ENCODE peak calls at places on chromosomes 12 and 14, in eight cellular contexts. One of them, this sample, is unnamed.

GRCh38 chr12:49983892-49984291 is 11.1 kb downstream of the AQP6 start:
- DNase-seq in CD8-positive, alpha-beta memory T cell: no peak
- DNase-seq in lung: no peak
- DNase-seq in NT2/D1: no peak
- DNase-seq in upper lobe of right lung: no peak
- DNase-seq in WERI-Rb-1: peak; percentile 90
- DNase-seq in psoas muscle: no peak
- DNase-seq in esophagus squamous epithelium: no peak
- DNase-seq in this sample: peak; percentile 8

GRCh38 chr12:103182299-103182698 is 224.8 kb downstream of the ASCL1 start:
- DNase-seq in WERI-Rb-1: no peak
- DNase-seq in CD8-positive, alpha-beta memory T cell: no peak
- DNase-seq in psoas muscle: no peak
- DNase-seq in lung: no peak
- DNase-seq in esophagus squamous epithelium: no peak
- DNase-seq in NT2/D1: no peak
- DNase-seq in upper lobe of right lung: no peak
- DNase-seq in this sample: no peak

GRCh38 chr12:71870409-71870808 is 30.9 kb downstream of the TBC1D15 start:
- DNase-seq in lung: no peak
- DNase-seq in WERI-Rb-1: no peak
- DNase-seq in esophagus squamous epithelium: no peak
- DNase-seq in psoas muscle: no peak
- DNase-seq in upper lobe of right lung: no peak
- DNase-seq in NT2/D1: no peak
- DNase-seq in CD8-positive, alpha-beta memory T cell: no peak
- DNase-seq in this sample: no peak

GRCh38 chr12:98431089-98431488 is 84.3 kb upstream of the TMPO start:
- DNase-seq in esophagus squamous epithelium: no peak
- DNase-seq in CD8-positive, alpha-beta memory T cell: no peak
- DNase-seq in NT2/D1: no peak
- DNase-seq in upper lobe of right lung: no peak
- DNase-seq in psoas muscle: no peak
- DNase-seq in WERI-Rb-1: no peak
- DNase-seq in lung: no peak
- DNase-seq in this sample: no peak

GRCh38 chr12:47507221-47507620 is 198.6 kb downstream of the RPAP3 start:
- DNase-seq in lung: no peak
- DNase-seq in psoas muscle: no peak
- DNase-seq in WERI-Rb-1: no peak
- DNase-seq in NT2/D1: no peak
- DNase-seq in upper lobe of right lung: no peak
- DNase-seq in esophagus squamous epithelium: no peak
- DNase-seq in CD8-positive, alpha-beta memory T cell: no peak
- DNase-seq in this sample: no peak

GRCh38 chr14:93686313-93686712 is 102.0 kb downstream of the PRIMA1 start:
- DNase-seq in NT2/D1: no peak
- DNase-seq in lung: no peak
- DNase-seq in CD8-positive, alpha-beta memory T cell: no peak
- DNase-seq in WERI-Rb-1: no peak
- DNase-seq in esophagus squamous epithelium: no peak
- DNase-seq in psoas muscle: no peak
- DNase-seq in upper lobe of right lung: no peak
- DNase-seq in this sample: no peak

GRCh38 chr12:108822458-108823205 is 34.8 kb downstream of the SSH1 start:
- DNase-seq in NT2/D1: no peak
- DNase-seq in lung: no peak
- DNase-seq in upper lobe of right lung: no peak
- DNase-seq in psoas muscle: no peak
- DNase-seq in CD8-positive, alpha-beta memory T cell: no peak
- DNase-seq in WERI-Rb-1: no peak
- DNase-seq in esophagus squamous epithelium: no peak
- DNase-seq in this sample: no peak

GRCh38 chr12:108724054-108724889 is 7.0 kb downstream of the CORO1C start:
- DNase-seq in esophagus squamous epithelium: no peak
- DNase-seq in psoas muscle: no peak
- DNase-seq in upper lobe of right lung: no peak
- DNase-seq in NT2/D1: no peak
- DNase-seq in lung: no peak
- DNase-seq in WERI-Rb-1: no peak
- DNase-seq in CD8-positive, alpha-beta memory T cell: no peak
- DNase-seq in this sample: no peak

GRCh38 chr12:27818421-27818918 is 38.4 kb upstream of the MANSC4 start:
- DNase-seq in psoas muscle: no peak
- DNase-seq in lung: no peak
- DNase-seq in NT2/D1: no peak
- DNase-seq in esophagus squamous epithelium: no peak
- DNase-seq in CD8-positive, alpha-beta memory T cell: no peak
- DNase-seq in upper lobe of right lung: no peak
- DNase-seq in WERI-Rb-1: no peak
- DNase-seq in this sample: no peak

GRCh38 chr14:50762001-50762930 is 68.7 kb downstream of the NIN start:
- DNase-seq in WERI-Rb-1: no peak
- DNase-seq in lung: no peak
- DNase-seq in upper lobe of right lung: no peak
- DNase-seq in NT2/D1: no peak
- DNase-seq in psoas muscle: no peak
- DNase-seq in esophagus squamous epithelium: no peak
- DNase-seq in CD8-positive, alpha-beta memory T cell: no peak
- DNase-seq in this sample: no peak

GRCh38 chr14:42779024-42779423 is 1172.3 kb downstream of the LRFN5 start:
- DNase-seq in esophagus squamous epithelium: no peak
- DNase-seq in lung: no peak
- DNase-seq in upper lobe of right lung: no peak
- DNase-seq in CD8-positive, alpha-beta memory T cell: no peak
- DNase-seq in WERI-Rb-1: no peak
- DNase-seq in psoas muscle: no peak
- DNase-seq in NT2/D1: no peak
- DNase-seq in this sample: no peak

GRCh38 chr12:43676183-43676813 is 82.3 kb downstream of the PUS7L start:
- DNase-seq in lung: no peak
- DNase-seq in CD8-positive, alpha-beta memory T cell: no peak
- DNase-seq in psoas muscle: no peak
- DNase-seq in upper lobe of right lung: no peak
- DNase-seq in esophagus squamous epithelium: no peak
- DNase-seq in NT2/D1: peak; percentile 16
- DNase-seq in WERI-Rb-1: peak; percentile 41
- DNase-seq in this sample: peak; percentile 24

DNA sequence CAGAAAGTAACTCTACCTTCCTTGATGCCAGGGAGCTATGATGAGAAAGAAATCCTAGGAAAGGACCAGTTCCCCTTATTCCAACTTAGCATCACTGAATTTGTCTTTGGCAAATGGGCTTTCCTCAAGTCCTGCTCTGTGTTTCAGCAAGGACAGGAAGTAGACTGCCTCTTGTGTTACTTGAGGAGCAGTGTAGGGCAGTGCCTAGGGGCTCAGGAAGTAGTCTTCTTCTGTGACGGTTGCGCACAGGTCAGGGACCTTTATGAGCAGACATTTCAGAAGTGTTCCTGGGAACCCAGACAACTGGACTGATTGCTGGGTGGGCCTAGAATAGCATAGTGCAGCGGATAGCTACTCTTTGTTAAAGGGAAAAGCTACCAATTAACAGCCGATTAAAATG is 2.7 kb downstream of the LGALS3 start:
- DNase-seq in WERI-Rb-1: no peak
- DNase-seq in upper lobe of right lung: no peak
- DNase-seq in lung: no peak
- DNase-seq in esophagus squamous epithelium: no peak
- DNase-seq in CD8-positive, alpha-beta memory T cell: no peak
- DNase-seq in NT2/D1: no peak
- DNase-seq in psoas muscle: no peak
- DNase-seq in this sample: no peak
- H3K4me3 ChIP-seq in WERI-Rb-1: no peak overlapping the region
- H3K4me3 ChIP-seq in upper lobe of right lung: peak overlapping the region; percentile 82
- H3K4me3 ChIP-seq in lung: no peak overlapping the region
- H3K4me3 ChIP-seq in esophagus squamous epithelium: peak overlapping the region; percentile 93
- H3K4me3 ChIP-seq in CD8-positive, alpha-beta memory T cell: no peak overlapping the region
- H3K4me3 ChIP-seq in NT2/D1: no peak overlapping the region
- H3K4me3 ChIP-seq in psoas muscle: peak overlapping the region; percentile 79
- H3K4me3 ChIP-seq in this sample: no peak overlapping the region

DNA sequence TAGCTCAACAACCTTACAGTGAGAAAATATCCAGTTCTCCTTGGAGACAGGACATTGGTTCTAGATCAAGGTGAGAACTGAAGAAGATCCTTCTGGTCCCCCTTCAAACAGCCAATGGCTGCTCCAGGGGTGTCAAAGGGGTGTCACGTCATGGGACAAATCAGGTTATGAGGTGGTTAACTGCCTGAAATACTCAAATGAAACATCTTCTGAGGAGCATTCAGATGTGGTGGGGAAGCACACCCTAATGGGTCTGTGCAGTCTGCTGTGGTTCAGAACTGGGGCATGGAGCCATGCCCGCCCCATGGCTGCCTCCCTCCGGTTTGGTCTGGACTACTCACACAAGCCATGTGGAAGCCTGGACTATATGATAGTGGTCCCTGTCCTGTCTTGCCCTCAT is 52.4 kb upstream of the PARP11 start:
- DNase-seq in lung: no peak
- DNase-seq in CD8-positive, alpha-beta memory T cell: no peak
- DNase-seq in psoas muscle: no peak
- DNase-seq in NT2/D1: no peak
- DNase-seq in esophagus squamous epithelium: no peak
- DNase-seq in upper lobe of right lung: no peak
- DNase-seq in WERI-Rb-1: no peak
- DNase-seq in this sample: no peak
- H3K27me3 ChIP-seq in lung: no peaks in the 10 kb centered on the region
- H3K27me3 ChIP-seq in CD8-positive, alpha-beta memory T cell: no peaks in the 10 kb centered on the region
- H3K27me3 ChIP-seq in psoas muscle: no peaks in the 10 kb centered on the region
- H3K27me3 ChIP-seq in NT2/D1: no peaks in the 10 kb centered on the region
- H3K27me3 ChIP-seq in esophagus squamous epithelium: no peaks in the 10 kb centered on the region
- H3K27me3 ChIP-seq in upper lobe of right lung: peaks cover 36% of the 10 kb centered on the region
- H3K27me3 ChIP-seq in WERI-Rb-1: peaks cover 44% of the 10 kb centered on the region
- H3K27me3 ChIP-seq in this sample: peaks cover 4% of the 10 kb centered on the region

GRCh38 chr14:24437736-24438067 is 4.9 kb downstream of the SDR39U1 start:
- DNase-seq in NT2/D1: no peak
- DNase-seq in CD8-positive, alpha-beta memory T cell: no peak
- DNase-seq in lung: no peak
- DNase-seq in esophagus squamous epithelium: no peak
- DNase-seq in upper lobe of right lung: no peak
- DNase-seq in psoas muscle: no peak
- DNase-seq in WERI-Rb-1: no peak
- DNase-seq in this sample: no peak
- H3K36me3 ChIP-seq in NT2/D1: peaks cover 65% of the 10 kb centered on the region
- H3K36me3 ChIP-seq in CD8-positive, alpha-beta memory T cell: peaks cover 50% of the 10 kb centered on the region
- H3K36me3 ChIP-seq in lung: peaks cover 6% of the 10 kb centered on the region
- H3K36me3 ChIP-seq in esophagus squamous epithelium: peaks cover 33% of the 10 kb centered on the region
- H3K36me3 ChIP-seq in upper lobe of right lung: peaks cover 81% of the 10 kb centered on the region
- H3K36me3 ChIP-seq in psoas muscle: peaks cover 87% of the 10 kb centered on the region
- H3K36me3 ChIP-seq in WERI-Rb-1: peaks cover 49% of the 10 kb centered on the region
- H3K36me3 ChIP-seq in this sample: peaks cover 20% of the 10 kb centered on the region

DNA sequence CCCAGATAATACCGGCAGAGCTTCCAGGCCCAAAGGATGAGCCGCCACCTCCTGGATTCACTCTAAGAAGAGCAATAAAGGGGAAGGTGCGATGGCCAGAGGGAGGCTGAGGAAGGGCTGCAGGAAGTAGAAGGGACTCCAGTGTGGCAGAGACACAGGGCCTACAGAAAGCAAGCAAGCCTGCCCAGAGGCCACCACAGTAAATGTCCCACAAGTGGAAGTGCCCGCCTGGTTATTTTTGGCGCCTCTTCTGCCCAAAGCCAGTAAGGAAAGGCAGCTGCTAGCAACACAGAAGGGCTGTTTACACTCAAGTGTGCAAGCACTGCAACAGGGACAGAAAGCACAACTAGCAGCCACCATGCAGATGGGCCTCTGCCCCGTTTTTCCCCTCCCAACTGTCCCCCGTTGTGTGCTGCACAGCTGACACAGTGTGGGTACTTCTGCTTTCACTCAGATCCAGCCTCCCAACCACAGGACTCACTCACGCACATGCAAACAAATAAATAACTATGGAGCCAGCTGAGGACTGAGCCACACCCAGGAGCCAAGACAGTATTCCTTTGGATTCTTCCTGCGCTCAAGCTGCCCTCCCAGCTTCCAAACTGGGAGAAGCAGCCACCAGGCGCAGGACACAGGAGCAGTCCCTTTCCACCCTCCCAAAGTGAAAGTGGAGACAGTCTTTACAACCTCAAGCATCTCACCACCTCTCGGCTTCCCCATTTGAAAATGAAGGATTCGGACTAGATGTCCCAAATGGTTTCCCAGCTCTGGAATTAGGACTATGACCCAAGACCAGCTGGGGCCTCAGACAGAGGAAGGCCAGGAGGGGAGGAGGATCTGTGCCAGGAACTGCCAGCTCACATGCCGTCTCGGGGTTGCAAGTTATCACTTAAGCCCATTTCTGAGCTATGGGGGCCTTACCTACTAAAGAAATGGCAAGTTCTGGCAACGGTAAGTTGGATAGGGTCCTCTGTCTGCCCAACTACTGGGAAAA is 40.0 kb upstream of the PNMA1 start:
- DNase-seq in lung: no peak
- DNase-seq in upper lobe of right lung: no peak
- DNase-seq in esophagus squamous epithelium: no peak
- DNase-seq in NT2/D1: no peak
- DNase-seq in WERI-Rb-1: no peak
- DNase-seq in psoas muscle: no peak
- DNase-seq in CD8-positive, alpha-beta memory T cell: no peak
- DNase-seq in this sample: no peak
- H3K4me3 ChIP-seq in lung: no peak overlapping the region
- H3K4me3 ChIP-seq in upper lobe of right lung: peak overlapping the region; percentile 23
- H3K4me3 ChIP-seq in esophagus squamous epithelium: peak overlapping the region; percentile 50
- H3K4me3 ChIP-seq in NT2/D1: no peak overlapping the region
- H3K4me3 ChIP-seq in WERI-Rb-1: no peak overlapping the region
- H3K4me3 ChIP-seq in psoas muscle: peak overlapping the region; percentile 53
- H3K4me3 ChIP-seq in CD8-positive, alpha-beta memory T cell: peak overlapping the region; percentile 42
- H3K4me3 ChIP-seq in this sample: no peak overlapping the region

DNA sequence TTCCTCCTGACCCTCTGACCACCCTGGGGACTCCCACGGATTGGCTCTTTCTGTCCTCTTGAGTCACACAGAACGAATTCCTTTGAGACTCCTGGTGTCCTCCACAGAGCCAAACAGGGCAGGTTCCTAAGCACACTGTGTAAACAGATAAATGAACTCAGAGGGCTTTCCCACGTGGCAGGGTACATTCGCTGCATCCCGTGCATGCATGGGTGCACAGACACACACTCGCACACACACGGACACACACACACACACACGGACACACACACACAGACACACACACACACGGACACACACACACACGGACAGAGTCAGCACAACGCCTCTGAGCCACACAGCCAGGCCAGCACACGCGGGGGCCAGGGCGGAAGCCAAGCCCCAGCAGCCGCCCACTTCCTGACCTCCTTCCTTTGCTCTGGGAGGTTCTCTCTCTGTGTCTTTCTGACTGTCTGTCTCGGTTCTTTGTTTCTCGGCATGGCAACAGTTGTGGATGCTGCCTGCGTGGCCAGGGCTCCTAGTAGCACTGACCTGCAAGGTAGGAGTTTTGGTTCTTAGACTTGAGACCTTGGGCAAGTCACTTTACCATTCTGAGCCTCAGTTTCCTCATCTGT is 706 bp downstream of the CRACR2A start:
- DNase-seq in upper lobe of right lung: peak; percentile 77
- DNase-seq in esophagus squamous epithelium: no peak
- DNase-seq in psoas muscle: peak; percentile 77
- DNase-seq in NT2/D1: no peak
- DNase-seq in WERI-Rb-1: no peak
- DNase-seq in lung: peak; percentile 40
- DNase-seq in CD8-positive, alpha-beta memory T cell: peak; percentile 74
- DNase-seq in this sample: peak; percentile 31
- H3K27me3 ChIP-seq in upper lobe of right lung: no peaks in the 10 kb centered on the region
- H3K27me3 ChIP-seq in esophagus squamous epithelium: no peaks in the 10 kb centered on the region
- H3K27me3 ChIP-seq in psoas muscle: no peaks in the 10 kb centered on the region
- H3K27me3 ChIP-seq in NT2/D1: peaks cover 36% of the 10 kb centered on the region
- H3K27me3 ChIP-seq in WERI-Rb-1: no peaks in the 10 kb centered on the region
- H3K27me3 ChIP-seq in lung: no peaks in the 10 kb centered on the region
- H3K27me3 ChIP-seq in CD8-positive, alpha-beta memory T cell: no peaks in the 10 kb centered on the region
- H3K27me3 ChIP-seq in this sample: peaks cover 7% of the 10 kb centered on the region